ENCODE peak calls at places on chromosomes 5 and 9, in nine cellular contexts. R is WERI-Rb-1; M is nephron progenitor cell; Z is A549; Y is uterus; V is A673; D is body of pancreas; F is right atrium auricular region; C is CD8-positive, alpha-beta T cell. B is an unnamed sample.

GRCh38 chr9:126420643-126421564 is 94.3 kb downstream of the MVB12B start:
- DNase-seq in R (peak; percentile 69), M (no peak), Z (peak; percentile 35), Y (no peak), V (no peak), D (no peak), F (no peak), C (no peak), B (no peak)

GRCh38 chr9:130287736-130288135 is 22.2 kb downstream of the HMCN2 start:
- DNase-seq in R (peak; percentile 20), M (no peak), Z (no peak), Y (no peak), V (no peak), D (no peak), F (no peak), C (no peak), B (no peak)

GRCh38 chr9:6473149-6473548 is 60.1 kb downstream of the UHRF2 start:
- DNase-seq in R (no peak), M (no peak), Z (no peak), Y (no peak), V (no peak), D (no peak), F (no peak), C (no peak), B (no peak)

GRCh38 chr9:114829686-114830085 is 23.8 kb upstream of the TNFSF15 start:
- DNase-seq in R (no peak), M (no peak), Z (no peak), Y (no peak), V (no peak), D (no peak), F (no peak), C (no peak), B (no peak)

GRCh38 chr5:66197764-66198405 is 53.8 kb downstream of the SREK1 start:
- DNase-seq in R (no peak), M (no peak), Z (no peak), Y (no peak), V (no peak), D (no peak), F (no peak), C (no peak), B (no peak)

GRCh38 chr9:108634164-108634563 is 221.6 kb downstream of the ACTL7B start:
- DNase-seq in R (peak; percentile 45), M (no peak), Z (no peak), Y (no peak), V (peak; percentile 50), D (peak; percentile 9), F (no peak), C (no peak), B (no peak)

GRCh38 chr5:128681764-128682664 is 144.0 kb upstream of the FBN2 start:
- DNase-seq in R (no peak), M (no peak), Z (no peak), Y (no peak), V (no peak), D (peak; percentile 16), F (no peak), C (no peak), B (no peak)

GRCh38 chr9:136687721-136688223 is 515 bp upstream of the AGPAT2 start:
- DNase-seq in R (no peak), M (no peak), Z (no peak), Y (no peak), V (no peak), D (peak; percentile 97), F (no peak), C (no peak), B (peak; percentile 69)

GRCh38 chr5:17448877-17449276 is 49.2 kb upstream of the TAF11L2 start:
- DNase-seq in R (no peak), M (no peak), Z (no peak), Y (no peak), V (no peak), D (no peak), F (no peak), C (no peak), B (no peak)

GRCh38 chr5:37838933-37839341 is 904 bp downstream of the GDNF start:
- DNase-seq in R (no peak), M (peak; percentile 24), Z (no peak), Y (no peak), V (peak; percentile 31), D (no peak), F (no peak), C (no peak), B (no peak)

GRCh38 chr5:142568271-142568995 is 117.5 kb downstream of the FGF1 start:
- DNase-seq in R (no peak), M (peak; percentile 51), Z (no peak), Y (peak; percentile 34), V (no peak), D (no peak), F (no peak), C (no peak), B (no peak)

GRCh38 chr5:168793844-168794837 is 215.0 kb upstream of the PANK3 start:
- DNase-seq in R (no peak), M (no peak), Z (peak; percentile 9), Y (peak; percentile 37), V (no peak), D (no peak), F (peak; percentile 64), C (no peak), B (peak; percentile 52)

GRCh38 chr5:179131886-179132585 is 71.9 kb downstream of the ZNF354C start:
- DNase-seq in R (no peak), M (no peak), Z (no peak), Y (no peak), V (no peak), D (no peak), F (no peak), C (no peak), B (no peak)

GRCh38 chr5:179803651-179804598 is 2.7 kb downstream of the MGAT4B start:
- DNase-seq in R (no peak), M (no peak), Z (no peak), Y (no peak), V (no peak), D (no peak), F (no peak), C (no peak), B (no peak)

GRCh38 chr5:113115956-113116355 is 139.4 kb downstream of the DCP2 start:
- DNase-seq in R (no peak), M (no peak), Z (no peak), Y (no peak), V (no peak), D (no peak), F (no peak), C (no peak), B (no peak)

GRCh38 chr5:14417792-14418765 is 163.5 kb upstream of the OTULINL start:
- DNase-seq in R (no peak), M (no peak), Z (no peak), Y (no peak), V (peak; percentile 53), D (no peak), F (no peak), C (no peak), B (no peak)

DNA sequence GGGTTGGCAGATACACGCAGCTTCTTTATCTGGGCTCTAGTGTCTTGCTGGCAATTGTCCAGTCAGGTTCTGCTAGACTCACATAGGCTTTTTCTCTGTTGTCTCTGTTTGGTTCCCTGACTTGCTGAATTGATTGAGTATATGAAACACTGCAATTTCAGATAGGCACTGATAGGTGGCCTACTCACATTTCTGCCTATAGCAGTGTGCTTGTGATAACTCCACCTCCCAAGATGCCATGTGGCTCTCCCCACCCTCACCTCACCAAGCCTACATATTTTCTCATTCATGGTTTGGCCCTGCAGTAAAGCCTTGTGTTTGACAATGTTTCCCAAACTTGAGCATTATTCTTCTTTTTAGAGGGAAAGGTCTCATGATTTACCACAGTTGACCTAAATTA is 52.6 kb downstream of the AOPEP start:
- DNase-seq in R (no peak), M (no peak), Z (no peak), Y (no peak), V (peak; percentile 16), D (no peak), F (no peak), C (no peak), B (no peak)
- TF ChIP-seq CTCF in R (peak; percentile 48), M (no peak), Z (no peak), Y (no peak), V (peak; percentile 17), D (no peak), F (no peak), C (no peak), B (no peak)

GRCh38 chr9:88741335-88741734 is 206.4 kb downstream of the NXNL2 start:
- DNase-seq in R (peak; percentile 51), M (no peak), Z (no peak), Y (no peak), V (peak; percentile 52), D (no peak), F (no peak), C (no peak), B (no peak)
- TF ChIP-seq CTCF in R (peak; percentile 59), M (peak; percentile 10), Z (peak; percentile 44), Y (peak; percentile 8), V (peak; percentile 52), D (no peak), F (no peak), C (no peak), B (no peak)

GRCh38 chr9:113482991-113483675 is 19.6 kb downstream of the RGS3 start:
- DNase-seq in R (no peak), M (no peak), Z (no peak), Y (no peak), V (no peak), D (no peak), F (no peak), C (no peak), B (no peak)

GRCh38 chr9:113482341-113482740 is 18.8 kb downstream of the RGS3 start:
- DNase-seq in R (no peak), M (no peak), Z (no peak), Y (no peak), V (no peak), D (no peak), F (no peak), C (no peak), B (no peak)

GRCh38 chr9:113479150-113479761 is 15.7 kb downstream of the RGS3 start:
- DNase-seq in R (no peak), M (no peak), Z (no peak), Y (no peak), V (no peak), D (no peak), F (no peak), C (peak; percentile 13), B (no peak)

GRCh38 chr9:113481176-113481805 is 17.8 kb downstream of the RGS3 start:
- DNase-seq in R (no peak), M (no peak), Z (no peak), Y (no peak), V (no peak), D (peak; percentile 73), F (no peak), C (no peak), B (no peak)

GRCh38 chr9:113480612-113481011 is 17.1 kb downstream of the RGS3 start:
- DNase-seq in R (no peak), M (no peak), Z (no peak), Y (no peak), V (no peak), D (no peak), F (no peak), C (no peak), B (no peak)
- TF ChIP-seq CTCF in R (no peak), M (no peak), Z (no peak), Y (no peak), V (no peak), D (no peak), F (no peak), C (no peak), B (no peak)

DNA sequence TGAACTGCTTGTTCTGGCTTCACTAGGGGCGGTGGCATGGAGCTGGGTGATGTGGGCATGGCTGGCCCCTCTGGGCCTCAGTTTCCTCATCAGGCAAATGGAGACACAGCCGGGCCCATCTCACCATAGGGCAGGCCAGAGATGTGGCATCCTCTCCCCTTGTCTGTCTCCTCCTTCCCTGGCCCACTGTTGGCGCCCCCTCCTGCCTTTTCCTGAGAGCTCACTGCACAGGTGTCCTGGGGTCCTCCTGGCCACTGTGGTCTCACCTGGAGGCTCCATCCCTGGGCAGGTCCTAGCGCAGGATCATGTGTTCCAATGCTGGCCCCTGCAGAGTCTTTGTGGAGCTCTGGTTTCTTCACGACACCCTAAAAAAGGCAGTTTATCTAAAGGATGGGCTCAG is 53.5 kb downstream of the NEK6 start:
- DNase-seq in R (peak; percentile 38), M (no peak), Z (no peak), Y (no peak), V (no peak), D (no peak), F (no peak), C (no peak), B (no peak)
- TF ChIP-seq CTCF in R (peak; percentile 58), M (no peak), Z (no peak), Y (no peak), V (peak; percentile 16), D (no peak), F (no peak), C (no peak), B (no peak)

B was measured in lung.